ENCODE peak calls at places on chromosomes 16 and 17, in eight cellular contexts. Q is HCT116; Y is adipocyte; W is lower leg skin; P is caudate nucleus; F is activated CD4-positive, CD25-positive, alpha-beta regulatory T cell treated with anti-CD3 and anti-CD28 coated beads, Interleukin-2, amount 50 U/mL, for 16 hours; U is HEK293T; R is NCI-H2107. Z is an unnamed sample.

GRCh38 chr17:29119265-29119664 is 60.9 kb downstream of the MYO18A start:
- DNase-seq in Q (no peak), Y (no peak), W (no peak), P (no peak), F (no peak), U (no peak), R (no peak), Z (no peak)

GRCh38 chr17:3917391-3917931 is 1.2 kb upstream of the P2RX1 start:
- DNase-seq in Q (no peak), Y (no peak), W (no peak), P (no peak), F (no peak), U (no peak), R (no peak), Z (no peak)

GRCh38 chr16:64621616-64622015 is 500.2 kb downstream of the CDH11 start:
- DNase-seq in Q (no peak), Y (peak; percentile 6), W (no peak), P (no peak), F (no peak), U (no peak), R (no peak), Z (no peak)

GRCh38 chr16:10297341-10298006 is 88.4 kb upstream of the ATF7IP2 start:
- DNase-seq in Q (no peak), Y (no peak), W (peak; percentile 18), P (no peak), F (no peak), U (no peak), R (no peak), Z (no peak)

GRCh38 chr17:73068322-73069153 is 23.9 kb downstream of the SLC39A11 start:
- DNase-seq in Q (no peak), Y (peak; percentile 57), W (peak; percentile 72), P (no peak), F (no peak), U (no peak), R (no peak), Z (no peak)

GRCh38 chr16:72905581-72905980 is 142.3 kb downstream of the ZFHX3 start:
- DNase-seq in Q (no peak), Y (peak; percentile 12), W (no peak), P (no peak), F (no peak), U (no peak), R (no peak), Z (no peak)

GRCh38 chr16:53816211-53816610 is 112.3 kb downstream of the FTO start:
- DNase-seq in Q (no peak), Y (peak; percentile 16), W (no peak), P (no peak), F (no peak), U (no peak), R (no peak), Z (peak; percentile 64)

GRCh38 chr16:57507414-57508083 is 21.3 kb upstream of the DOK4 start:
- DNase-seq in Q (no peak), Y (no peak), W (no peak), P (no peak), F (no peak), U (no peak), R (no peak), Z (no peak)

GRCh38 chr16:324451-325334 is 27.8 kb downstream of the AXIN1 start:
- DNase-seq in Q (no peak), Y (no peak), W (no peak), P (no peak), F (peak; percentile 36), U (peak; percentile 59), R (no peak), Z (no peak)

GRCh38 chr16:21645261-21645721 is 7.1 kb downstream of the IGSF6 start:
- DNase-seq in Q (no peak), Y (peak; percentile 28), W (no peak), P (no peak), F (no peak), U (no peak), R (no peak), Z (no peak)

GRCh38 chr16:22264786-22265185 is 32.4 kb upstream of the POLR3E start:
- DNase-seq in Q (no peak), Y (peak; percentile 23), W (no peak), P (no peak), F (no peak), U (no peak), R (no peak), Z (no peak)

GRCh38 chr17:41835800-41836549 is at the start of gene NT5C3B:
- DNase-seq in Q (peak; percentile 7), Y (peak; percentile 76), W (peak; percentile 91), P (peak; percentile 28), F (peak; percentile 21), U (peak; percentile 98), R (no peak), Z (peak; percentile 46)

GRCh38 chr17:74417178-74418045 is 14.5 kb upstream of the GPRC5C start:
- DNase-seq in Q (peak; percentile 98), Y (no peak), W (no peak), P (no peak), F (no peak), U (no peak), R (no peak), Z (no peak)

GRCh38 chr17:27496501-27496943 is 40.3 kb downstream of the KSR1 start:
- DNase-seq in Q (no peak), Y (no peak), W (no peak), P (no peak), F (no peak), U (no peak), R (no peak), Z (no peak)

GRCh38 chr16:56355786-56356275 is 69.5 kb downstream of the AMFR start:
- DNase-seq in Q (no peak), Y (no peak), W (peak; percentile 82), P (no peak), F (no peak), U (no peak), R (no peak), Z (no peak)

GRCh38 chr16:82439678-82440293 is 187.0 kb upstream of the CDH13 start:
- DNase-seq in Q (peak; percentile 12), Y (peak; percentile 22), W (no peak), P (no peak), F (no peak), U (peak; percentile 36), R (no peak), Z (no peak)

GRCh38 chr16:58614212-58614611 is 15.4 kb downstream of the CNOT1 start:
- DNase-seq in Q (no peak), Y (peak; percentile 48), W (no peak), P (no peak), F (no peak), U (no peak), R (no peak), Z (no peak)

GRCh38 chr17:520447-521167 is 168.0 kb upstream of the RPH3AL start:
- DNase-seq in Q (no peak), Y (peak; percentile 53), W (no peak), P (no peak), F (no peak), U (no peak), R (no peak), Z (no peak)

GRCh38 chr16:84718-85452 is 6.9 kb downstream of the MPG start:
- DNase-seq in Q (no peak), Y (peak; percentile 87), W (no peak), P (peak; percentile 25), F (no peak), U (no peak), R (no peak), Z (no peak)

Z was measured in breast epithelium.